ENCODE peak calls at places on chromosomes 1 and 21, in ten cellular contexts. One of them, this sample, is unnamed.

GRCh38 chr1:9388628-9389184 is 96.0 kb downstream of the SPSB1 start:
- DNase-seq in astrocyte of the spinal cord: peak
- DNase-seq in T-helper 2 cell: no peak
- DNase-seq in T-helper 9 cell: no peak
- DNase-seq in C1 segment of cervical spinal cord: no peak
- DNase-seq in COR-L47: no peak
- DNase-seq in globus pallidus: no peak
- DNase-seq in retinal pigment epithelial cell: no peak
- DNase-seq in iPS-NIHi11: no peak
- DNase-seq in lung microvascular endothelial cell: no peak
- DNase-seq in this sample: no peak

GRCh38 chr21:14877581-14878228 is 187.1 kb downstream of the NRIP1 start:
- DNase-seq in astrocyte of the spinal cord: peak
- DNase-seq in T-helper 2 cell: no peak
- DNase-seq in T-helper 9 cell: no peak
- DNase-seq in C1 segment of cervical spinal cord: no peak
- DNase-seq in COR-L47: no peak
- DNase-seq in globus pallidus: no peak
- DNase-seq in retinal pigment epithelial cell: no peak
- DNase-seq in iPS-NIHi11: no peak
- DNase-seq in lung microvascular endothelial cell: peak
- DNase-seq in this sample: no peak

GRCh38 chr1:210231846-210232523 is 611 bp upstream of the SERTAD4 start:
- DNase-seq in astrocyte of the spinal cord: peak
- DNase-seq in T-helper 2 cell: no peak
- DNase-seq in T-helper 9 cell: no peak
- DNase-seq in C1 segment of cervical spinal cord: no peak
- DNase-seq in COR-L47: no peak
- DNase-seq in globus pallidus: no peak
- DNase-seq in retinal pigment epithelial cell: no peak
- DNase-seq in iPS-NIHi11: no peak
- DNase-seq in lung microvascular endothelial cell: peak
- DNase-seq in this sample: no peak

GRCh38 chr1:165364432-165365133 is 8.1 kb upstream of the LMX1A start:
- DNase-seq in astrocyte of the spinal cord: no peak
- DNase-seq in T-helper 2 cell: no peak
- DNase-seq in T-helper 9 cell: no peak
- DNase-seq in C1 segment of cervical spinal cord: no peak
- DNase-seq in COR-L47: peak
- DNase-seq in globus pallidus: no peak
- DNase-seq in retinal pigment epithelial cell: no peak
- DNase-seq in iPS-NIHi11: no peak
- DNase-seq in lung microvascular endothelial cell: no peak
- DNase-seq in this sample: no peak

GRCh38 chr1:227764019-227764391 is 28.8 kb downstream of the SNAP47 start:
- DNase-seq in astrocyte of the spinal cord: peak
- DNase-seq in T-helper 2 cell: no peak
- DNase-seq in T-helper 9 cell: no peak
- DNase-seq in C1 segment of cervical spinal cord: no peak
- DNase-seq in COR-L47: no peak
- DNase-seq in globus pallidus: no peak
- DNase-seq in retinal pigment epithelial cell: no peak
- DNase-seq in iPS-NIHi11: no peak
- DNase-seq in lung microvascular endothelial cell: no peak
- DNase-seq in this sample: no peak

GRCh38 chr1:34606504-34606903 is 148.3 kb upstream of the GJB5 start:
- DNase-seq in astrocyte of the spinal cord: no peak
- DNase-seq in T-helper 2 cell: no peak
- DNase-seq in T-helper 9 cell: no peak
- DNase-seq in C1 segment of cervical spinal cord: no peak
- DNase-seq in COR-L47: no peak
- DNase-seq in globus pallidus: no peak
- DNase-seq in retinal pigment epithelial cell: no peak
- DNase-seq in iPS-NIHi11: no peak
- DNase-seq in lung microvascular endothelial cell: no peak
- DNase-seq in this sample: no peak

GRCh38 chr1:182164273-182164672 is 102.8 kb upstream of the ZNF648 start:
- DNase-seq in astrocyte of the spinal cord: no peak
- DNase-seq in T-helper 2 cell: no peak
- DNase-seq in T-helper 9 cell: no peak
- DNase-seq in C1 segment of cervical spinal cord: no peak
- DNase-seq in COR-L47: no peak
- DNase-seq in globus pallidus: peak
- DNase-seq in retinal pigment epithelial cell: no peak
- DNase-seq in iPS-NIHi11: no peak
- DNase-seq in lung microvascular endothelial cell: no peak
- DNase-seq in this sample: no peak

GRCh38 chr21:21383126-21383525 is 384.9 kb downstream of the NCAM2 start:
- DNase-seq in astrocyte of the spinal cord: peak
- DNase-seq in T-helper 2 cell: no peak
- DNase-seq in T-helper 9 cell: no peak
- DNase-seq in C1 segment of cervical spinal cord: no peak
- DNase-seq in COR-L47: no peak
- DNase-seq in globus pallidus: no peak
- DNase-seq in retinal pigment epithelial cell: no peak
- DNase-seq in iPS-NIHi11: no peak
- DNase-seq in lung microvascular endothelial cell: no peak
- DNase-seq in this sample: no peak

GRCh38 chr1:55289042-55289441 is 73.9 kb upstream of the USP24 start:
- DNase-seq in astrocyte of the spinal cord: no peak
- DNase-seq in T-helper 2 cell: no peak
- DNase-seq in T-helper 9 cell: no peak
- DNase-seq in C1 segment of cervical spinal cord: no peak
- DNase-seq in COR-L47: no peak
- DNase-seq in globus pallidus: no peak
- DNase-seq in retinal pigment epithelial cell: no peak
- DNase-seq in iPS-NIHi11: no peak
- DNase-seq in lung microvascular endothelial cell: no peak
- DNase-seq in this sample: no peak

GRCh38 chr1:245235156-245235555 is 80.4 kb downstream of the KIF26B start:
- DNase-seq in astrocyte of the spinal cord: peak
- DNase-seq in T-helper 2 cell: no peak
- DNase-seq in T-helper 9 cell: no peak
- DNase-seq in C1 segment of cervical spinal cord: no peak
- DNase-seq in COR-L47: no peak
- DNase-seq in globus pallidus: no peak
- DNase-seq in retinal pigment epithelial cell: no peak
- DNase-seq in iPS-NIHi11: no peak
- DNase-seq in lung microvascular endothelial cell: no peak
- DNase-seq in this sample: peak

GRCh38 chr1:30818568-30819243 is 61.1 kb upstream of the LAPTM5 start:
- DNase-seq in astrocyte of the spinal cord: no peak
- DNase-seq in T-helper 2 cell: no peak
- DNase-seq in T-helper 9 cell: no peak
- DNase-seq in C1 segment of cervical spinal cord: no peak
- DNase-seq in COR-L47: no peak
- DNase-seq in globus pallidus: no peak
- DNase-seq in retinal pigment epithelial cell: peak
- DNase-seq in iPS-NIHi11: no peak
- DNase-seq in lung microvascular endothelial cell: no peak
- DNase-seq in this sample: peak

GRCh38 chr1:150683914-150684313 is 13.0 kb downstream of the GOLPH3L start:
- DNase-seq in astrocyte of the spinal cord: no peak
- DNase-seq in T-helper 2 cell: no peak
- DNase-seq in T-helper 9 cell: no peak
- DNase-seq in C1 segment of cervical spinal cord: no peak
- DNase-seq in COR-L47: no peak
- DNase-seq in globus pallidus: no peak
- DNase-seq in retinal pigment epithelial cell: no peak
- DNase-seq in iPS-NIHi11: no peak
- DNase-seq in lung microvascular endothelial cell: no peak
- DNase-seq in this sample: no peak

GRCh38 chr1:39987869-39988268 is 32.9 kb downstream of the MFSD2A start:
- DNase-seq in astrocyte of the spinal cord: no peak
- DNase-seq in T-helper 2 cell: no peak
- DNase-seq in T-helper 9 cell: no peak
- DNase-seq in C1 segment of cervical spinal cord: no peak
- DNase-seq in COR-L47: no peak
- DNase-seq in globus pallidus: peak
- DNase-seq in retinal pigment epithelial cell: no peak
- DNase-seq in iPS-NIHi11: no peak
- DNase-seq in lung microvascular endothelial cell: peak
- DNase-seq in this sample: peak

GRCh38 chr1:151989131-151989868 is 4.4 kb downstream of the S100A10 start:
- DNase-seq in astrocyte of the spinal cord: peak
- DNase-seq in T-helper 2 cell: no peak
- DNase-seq in T-helper 9 cell: no peak
- DNase-seq in C1 segment of cervical spinal cord: no peak
- DNase-seq in COR-L47: no peak
- DNase-seq in globus pallidus: no peak
- DNase-seq in retinal pigment epithelial cell: no peak
- DNase-seq in iPS-NIHi11: no peak
- DNase-seq in lung microvascular endothelial cell: peak
- DNase-seq in this sample: peak

GRCh38 chr1:54816130-54816529 is 15.0 kb upstream of the TTC22 start:
- DNase-seq in astrocyte of the spinal cord: no peak
- DNase-seq in T-helper 2 cell: no peak
- DNase-seq in T-helper 9 cell: no peak
- DNase-seq in C1 segment of cervical spinal cord: no peak
- DNase-seq in COR-L47: no peak
- DNase-seq in globus pallidus: no peak
- DNase-seq in retinal pigment epithelial cell: no peak
- DNase-seq in iPS-NIHi11: no peak
- DNase-seq in lung microvascular endothelial cell: no peak
- DNase-seq in this sample: no peak

GRCh38 chr21:46099476-46099875 is 1.6 kb downstream of the COL6A2 start:
- DNase-seq in astrocyte of the spinal cord: no peak
- DNase-seq in T-helper 2 cell: no peak
- DNase-seq in T-helper 9 cell: no peak
- DNase-seq in C1 segment of cervical spinal cord: no peak
- DNase-seq in COR-L47: no peak
- DNase-seq in globus pallidus: no peak
- DNase-seq in retinal pigment epithelial cell: no peak
- DNase-seq in iPS-NIHi11: peak
- DNase-seq in lung microvascular endothelial cell: no peak
- DNase-seq in this sample: peak

GRCh38 chr1:69572921-69573320 is 5.2 kb downstream of the LRRC7 start:
- DNase-seq in astrocyte of the spinal cord: no peak
- DNase-seq in T-helper 2 cell: no peak
- DNase-seq in T-helper 9 cell: no peak
- DNase-seq in C1 segment of cervical spinal cord: no peak
- DNase-seq in COR-L47: no peak
- DNase-seq in globus pallidus: no peak
- DNase-seq in retinal pigment epithelial cell: peak
- DNase-seq in iPS-NIHi11: no peak
- DNase-seq in lung microvascular endothelial cell: no peak
- DNase-seq in this sample: no peak

GRCh38 chr1:234578735-234579134 is 31.2 kb downstream of the IRF2BP2 start:
- DNase-seq in astrocyte of the spinal cord: no peak
- DNase-seq in T-helper 2 cell: no peak
- DNase-seq in T-helper 9 cell: no peak
- DNase-seq in C1 segment of cervical spinal cord: no peak
- DNase-seq in COR-L47: no peak
- DNase-seq in globus pallidus: no peak
- DNase-seq in retinal pigment epithelial cell: no peak
- DNase-seq in iPS-NIHi11: no peak
- DNase-seq in lung microvascular endothelial cell: no peak
- DNase-seq in this sample: no peak

GRCh38 chr1:62241357-62242131 is 46.9 kb downstream of the L1TD1 start:
- DNase-seq in astrocyte of the spinal cord: no peak
- DNase-seq in T-helper 2 cell: no peak
- DNase-seq in T-helper 9 cell: no peak
- DNase-seq in C1 segment of cervical spinal cord: no peak
- DNase-seq in COR-L47: no peak
- DNase-seq in globus pallidus: no peak
- DNase-seq in retinal pigment epithelial cell: peak
- DNase-seq in iPS-NIHi11: no peak
- DNase-seq in lung microvascular endothelial cell: no peak
- DNase-seq in this sample: peak

GRCh38 chr1:53524428-53525400 is 65.5 kb downstream of the DMRTB1 start:
- DNase-seq in astrocyte of the spinal cord: no peak
- DNase-seq in T-helper 2 cell: no peak
- DNase-seq in T-helper 9 cell: no peak
- DNase-seq in C1 segment of cervical spinal cord: no peak
- DNase-seq in COR-L47: no peak
- DNase-seq in globus pallidus: no peak
- DNase-seq in retinal pigment epithelial cell: no peak
- DNase-seq in iPS-NIHi11: no peak
- DNase-seq in lung microvascular endothelial cell: no peak
- DNase-seq in this sample: no peak

GRCh38 chr1:224528900-224529299 is 87.2 kb upstream of the CNIH3 start:
- DNase-seq in astrocyte of the spinal cord: peak
- DNase-seq in T-helper 2 cell: no peak
- DNase-seq in T-helper 9 cell: no peak
- DNase-seq in C1 segment of cervical spinal cord: no peak
- DNase-seq in COR-L47: no peak
- DNase-seq in globus pallidus: no peak
- DNase-seq in retinal pigment epithelial cell: peak
- DNase-seq in iPS-NIHi11: no peak
- DNase-seq in lung microvascular endothelial cell: peak
- DNase-seq in this sample: no peak

GRCh38 chr1:43317817-43318471 is 17.2 kb downstream of the TIE1 start:
- DNase-seq in astrocyte of the spinal cord: no peak
- DNase-seq in T-helper 2 cell: no peak
- DNase-seq in T-helper 9 cell: no peak
- DNase-seq in C1 segment of cervical spinal cord: peak
- DNase-seq in COR-L47: no peak
- DNase-seq in globus pallidus: peak
- DNase-seq in retinal pigment epithelial cell: no peak
- DNase-seq in iPS-NIHi11: no peak
- DNase-seq in lung microvascular endothelial cell: no peak
- DNase-seq in this sample: peak

GRCh38 chr1:46446646-46447498 is 42.8 kb upstream of the DMBX1 start:
- DNase-seq in astrocyte of the spinal cord: peak
- DNase-seq in T-helper 2 cell: peak
- DNase-seq in T-helper 9 cell: peak
- DNase-seq in C1 segment of cervical spinal cord: peak
- DNase-seq in COR-L47: peak
- DNase-seq in globus pallidus: peak
- DNase-seq in retinal pigment epithelial cell: peak
- DNase-seq in iPS-NIHi11: peak
- DNase-seq in lung microvascular endothelial cell: peak
- DNase-seq in this sample: peak

GRCh38 chr21:19523066-19523465 is 1119.5 kb upstream of the TMPRSS15 start:
- DNase-seq in astrocyte of the spinal cord: no peak
- DNase-seq in T-helper 2 cell: no peak
- DNase-seq in T-helper 9 cell: no peak
- DNase-seq in C1 segment of cervical spinal cord: no peak
- DNase-seq in COR-L47: no peak
- DNase-seq in globus pallidus: no peak
- DNase-seq in retinal pigment epithelial cell: no peak
- DNase-seq in iPS-NIHi11: no peak
- DNase-seq in lung microvascular endothelial cell: no peak
- DNase-seq in this sample: no peak

GRCh38 chr1:34268311-34269042 is 91.8 kb downstream of the C1orf94 start:
- DNase-seq in astrocyte of the spinal cord: peak
- DNase-seq in T-helper 2 cell: no peak
- DNase-seq in T-helper 9 cell: no peak
- DNase-seq in C1 segment of cervical spinal cord: no peak
- DNase-seq in COR-L47: no peak
- DNase-seq in globus pallidus: no peak
- DNase-seq in retinal pigment epithelial cell: no peak
- DNase-seq in iPS-NIHi11: no peak
- DNase-seq in lung microvascular endothelial cell: peak
- DNase-seq in this sample: no peak

GRCh38 chr1:201773764-201774163 is 55.2 kb upstream of the IPO9 start:
- DNase-seq in astrocyte of the spinal cord: no peak
- DNase-seq in T-helper 2 cell: no peak
- DNase-seq in T-helper 9 cell: no peak
- DNase-seq in C1 segment of cervical spinal cord: no peak
- DNase-seq in COR-L47: no peak
- DNase-seq in globus pallidus: peak
- DNase-seq in retinal pigment epithelial cell: no peak
- DNase-seq in iPS-NIHi11: no peak
- DNase-seq in lung microvascular endothelial cell: peak
- DNase-seq in this sample: no peak

GRCh38 chr1:56056438-56057312 is 522.7 kb downstream of the PLPP3 start:
- DNase-seq in astrocyte of the spinal cord: peak
- DNase-seq in T-helper 2 cell: no peak
- DNase-seq in T-helper 9 cell: no peak
- DNase-seq in C1 segment of cervical spinal cord: no peak
- DNase-seq in COR-L47: no peak
- DNase-seq in globus pallidus: no peak
- DNase-seq in retinal pigment epithelial cell: peak
- DNase-seq in iPS-NIHi11: no peak
- DNase-seq in lung microvascular endothelial cell: peak
- DNase-seq in this sample: no peak

GRCh38 chr1:1066403-1067283 is 7.5 kb downstream of the RNF223 start:
- DNase-seq in astrocyte of the spinal cord: no peak
- DNase-seq in T-helper 2 cell: no peak
- DNase-seq in T-helper 9 cell: no peak
- DNase-seq in C1 segment of cervical spinal cord: no peak
- DNase-seq in COR-L47: no peak
- DNase-seq in globus pallidus: no peak
- DNase-seq in retinal pigment epithelial cell: no peak
- DNase-seq in iPS-NIHi11: no peak
- DNase-seq in lung microvascular endothelial cell: no peak
- DNase-seq in this sample: no peak

This sample was measured in upper lobe of right lung.